ENCODE peak calls at places on chromosomes 6 and 20, in nine cellular contexts. Q is keratinocyte, X is choroid plexus epithelial cell, D is GM23338, W is mucosa of descending colon, B is cardiac muscle cell, K is neuronal stem cell, T is lung, Y is fibroblast of the aortic adventitia. L is an unnamed sample.

GRCh38 chr20:8082999-8083398 is 49.1 kb upstream of the PLCB1 start:
- DNase-seq in D (no peak), Q (no peak), W (no peak), T (no peak), B (no peak), Y (peak), X (peak), K (no peak), L (peak)

GRCh38 chr6:167481527-167481926 is 156.6 kb downstream of the TTLL2 start:
- DNase-seq in D (no peak), Y (no peak), T (no peak), W (no peak), B (no peak), K (no peak), Q (no peak), X (no peak), L (no peak)

GRCh38 chr20:56579261-56579660 is 46.2 kb downstream of the FAM209B start:
- DNase-seq in K (no peak), Q (no peak), B (no peak), Y (no peak), X (no peak), T (no peak), D (peak), W (no peak), L (no peak)

GRCh38 chr6:55925292-55925691 is 49.9 kb upstream of the BMP5 start:
- DNase-seq in Y (peak), K (no peak), D (no peak), Q (peak), B (no peak), T (no peak), W (no peak), X (peak), L (peak)

GRCh38 chr6:3456794-3457709 is at the start of gene SLC22A23:
- DNase-seq in T (peak), X (peak), D (peak), W (peak), B (peak), Q (no peak), K (peak), Y (no peak), L (no peak)

GRCh38 chr20:50413088-50413500 is 97.1 kb upstream of the PTPN1 start:
- DNase-seq in K (no peak), W (no peak), B (no peak), Q (no peak), D (peak), X (peak), T (no peak), Y (peak), L (peak)

GRCh38 chr6:34810936-34811632 is 19.2 kb downstream of the BLTP3A start:
- DNase-seq in T (no peak), K (no peak), D (no peak), W (no peak), X (peak), B (no peak), Q (no peak), Y (no peak), L (no peak)

GRCh38 chr6:68634503-68635411 is at the start of gene ADGRB3:
- DNase-seq in W (peak), D (peak), K (peak), T (peak), X (peak), Y (peak), B (peak), Q (no peak), L (peak)

GRCh38 chr6:113683968-113684367 is 173.2 kb upstream of the MARCKS start:
- DNase-seq in T (no peak), K (no peak), Y (no peak), W (no peak), Q (no peak), B (no peak), X (no peak), D (no peak), L (no peak)

GRCh38 chr6:139027620-139028182 is 844 bp upstream of the ABRACL start:
- DNase-seq in X (peak), K (no peak), W (no peak), T (no peak), Y (peak), B (no peak), Q (peak), D (peak), L (peak)

GRCh38 chr6:45448417-45449389 is 71.0 kb upstream of the SUPT3H start:
- DNase-seq in K (no peak), D (no peak), Y (no peak), W (no peak), X (peak), B (no peak), Q (no peak), T (no peak), L (peak)

GRCh38 chr6:45447005-45447404 is 69.3 kb upstream of the SUPT3H start:
- DNase-seq in B (no peak), X (no peak), K (no peak), T (no peak), D (no peak), Y (no peak), Q (no peak), W (no peak), L (no peak)

GRCh38 chr6:45445364-45445748 is 67.6 kb upstream of the SUPT3H start:
- DNase-seq in T (no peak), Q (no peak), D (no peak), X (no peak), Y (no peak), B (no peak), K (no peak), W (no peak), L (no peak)

GRCh38 chr6:45447721-45448120 is 70.0 kb upstream of the SUPT3H start:
- DNase-seq in Y (no peak), K (no peak), Q (no peak), D (no peak), B (peak), T (no peak), W (no peak), X (peak), L (no peak)

DNA sequence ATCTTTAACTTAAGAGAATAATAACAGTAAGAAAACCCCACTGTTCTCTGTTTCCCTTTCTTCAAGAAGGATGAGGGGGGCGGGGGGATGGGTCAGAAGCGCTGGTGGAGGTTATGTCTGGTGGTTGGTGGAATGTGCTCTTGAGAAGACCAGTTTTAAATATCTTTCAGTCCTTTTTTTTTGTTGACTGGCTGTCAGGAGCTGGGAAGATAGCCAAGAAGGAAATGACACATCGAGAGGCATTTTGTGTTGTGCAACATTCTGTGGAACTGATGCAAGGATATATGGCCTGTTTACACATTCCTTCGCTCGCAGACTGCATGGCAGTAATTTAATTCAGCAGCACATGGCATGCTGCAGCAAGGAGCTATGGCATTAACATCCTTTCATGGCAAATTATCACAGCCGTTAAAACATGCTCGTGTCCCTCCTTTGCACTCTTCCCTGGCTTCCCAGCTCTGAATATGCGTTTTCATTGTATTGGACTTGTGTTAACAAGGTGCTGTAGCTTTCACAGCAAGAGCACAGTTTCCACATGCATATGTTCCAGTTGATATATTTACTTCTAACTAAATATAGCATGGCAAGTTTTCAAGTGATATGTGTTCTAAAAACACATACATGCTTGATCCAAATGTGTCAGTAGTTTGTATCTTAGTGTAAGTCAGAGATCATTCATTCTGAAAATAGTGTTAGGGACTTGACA is 68.2 kb upstream of the SUPT3H start:
- DNase-seq in K (peak), X (peak), Q (peak), W (peak), D (peak), B (peak), Y (peak), T (peak), L (peak)
- H3K4me3 ChIP-seq in K (no peak), X (no peak), Q (no peak), W (no peak), D (no peak), B (no peak), Y (peak), T (no peak), L (no peak)

GRCh38 chr6:28710466-28711191 is 184.9 kb downstream of the GPX5 start:
- DNase-seq in Q (peak), T (no peak), D (peak), W (no peak), B (no peak), X (peak), Y (peak), K (no peak), L (no peak)
- H3K4me3 ChIP-seq in Q (no peak), T (no peak), D (peak), W (no peak), B (no peak), X (no peak), Y (no peak), K (peak), L (no peak)

DNA sequence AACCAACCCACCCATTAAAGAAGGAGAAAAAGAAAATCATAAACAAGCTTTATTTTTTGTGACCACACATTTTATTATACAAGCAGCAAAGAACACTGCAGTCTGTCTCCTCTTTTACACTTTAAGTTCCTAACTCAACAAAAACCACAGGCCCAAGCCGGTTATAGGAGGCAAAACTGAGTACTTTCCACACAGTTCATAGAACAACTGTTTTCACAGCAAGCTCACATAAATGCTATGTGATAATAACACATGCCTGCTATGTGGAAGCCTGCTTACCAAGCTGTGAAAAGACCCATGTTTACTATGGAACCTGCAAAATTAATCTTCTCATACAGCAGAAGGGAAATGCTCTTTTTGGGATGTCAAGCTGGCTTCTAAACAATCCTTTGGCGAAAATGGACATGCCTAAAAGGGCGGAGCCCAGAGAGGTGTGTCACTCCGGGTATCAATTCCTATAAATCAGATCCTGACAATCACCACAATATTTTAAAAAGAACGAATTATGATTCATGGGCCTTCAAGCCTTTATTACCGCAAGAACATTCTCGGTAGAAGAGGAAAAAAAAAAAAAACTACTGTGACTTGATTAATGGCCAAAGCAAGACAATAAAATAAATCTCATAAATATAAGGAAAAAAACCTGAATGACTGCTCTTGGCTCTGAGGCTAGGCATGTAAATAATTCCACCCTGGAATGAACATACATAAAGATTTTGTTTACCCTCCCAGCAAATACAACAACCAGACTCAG is 2.6 kb downstream of the TRERF1 start:
- DNase-seq in B (no peak), Q (no peak), X (no peak), K (no peak), T (no peak), Y (peak), D (no peak), W (no peak), L (no peak)
- H3K4me3 ChIP-seq in B (no peak), Q (peak), X (no peak), K (peak), T (no peak), Y (peak), D (peak), W (no peak), L (peak)

GRCh38 chr6:26576407-26576843 is 20.3 kb upstream of the ABT1 start:
- DNase-seq in T (no peak), X (peak), Y (no peak), B (no peak), K (no peak), D (no peak), Q (no peak), W (no peak), L (no peak)
- H3K4me3 ChIP-seq in T (no peak), X (peak), Y (peak), B (peak), K (no peak), D (peak), Q (no peak), W (no peak), L (peak)

GRCh38 chr6:42433409-42433808 is 18.3 kb downstream of the TRERF1 start:
- DNase-seq in T (no peak), D (no peak), B (no peak), Q (no peak), X (no peak), K (no peak), W (no peak), Y (no peak), L (no peak)

GRCh38 chr6:42434237-42434636 is 17.5 kb downstream of the TRERF1 start:
- DNase-seq in K (no peak), T (no peak), W (no peak), B (no peak), Y (no peak), D (no peak), X (no peak), Q (no peak), L (no peak)

GRCh38 chr6:42431356-42431755 is 20.4 kb downstream of the TRERF1 start:
- DNase-seq in K (no peak), X (no peak), Q (no peak), B (no peak), T (no peak), W (no peak), D (no peak), Y (no peak), L (no peak)

GRCh38 chr6:42429836-42430235 is 21.9 kb downstream of the TRERF1 start:
- DNase-seq in Q (no peak), Y (no peak), X (no peak), K (no peak), B (no peak), D (no peak), W (no peak), T (no peak), L (no peak)

DNA sequence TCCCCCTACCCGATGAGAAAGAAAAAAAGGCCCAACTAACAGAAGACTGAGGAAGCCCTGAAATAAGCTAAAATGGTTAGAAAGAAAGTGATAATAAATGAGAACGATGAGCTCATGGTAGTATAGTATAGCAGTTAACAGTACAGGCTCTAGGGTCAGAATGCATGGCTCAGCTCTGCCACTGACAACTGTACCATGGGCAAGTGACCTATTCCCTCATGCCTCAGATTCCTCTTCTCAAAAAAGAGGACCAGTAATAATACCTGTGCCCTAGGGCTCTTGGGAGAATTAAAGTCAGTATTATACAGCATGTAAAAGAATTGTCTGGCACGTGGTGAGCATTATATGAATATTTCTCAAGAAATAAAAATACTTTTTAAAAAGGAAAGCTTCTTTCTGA is 19.8 kb downstream of the TRERF1 start:
- DNase-seq in Q (no peak), K (no peak), X (no peak), W (no peak), Y (no peak), D (no peak), T (no peak), B (no peak), L (no peak)
- H3K4me3 ChIP-seq in Q (no peak), K (no peak), X (no peak), W (no peak), Y (no peak), D (no peak), T (no peak), B (no peak), L (no peak)

DNA sequence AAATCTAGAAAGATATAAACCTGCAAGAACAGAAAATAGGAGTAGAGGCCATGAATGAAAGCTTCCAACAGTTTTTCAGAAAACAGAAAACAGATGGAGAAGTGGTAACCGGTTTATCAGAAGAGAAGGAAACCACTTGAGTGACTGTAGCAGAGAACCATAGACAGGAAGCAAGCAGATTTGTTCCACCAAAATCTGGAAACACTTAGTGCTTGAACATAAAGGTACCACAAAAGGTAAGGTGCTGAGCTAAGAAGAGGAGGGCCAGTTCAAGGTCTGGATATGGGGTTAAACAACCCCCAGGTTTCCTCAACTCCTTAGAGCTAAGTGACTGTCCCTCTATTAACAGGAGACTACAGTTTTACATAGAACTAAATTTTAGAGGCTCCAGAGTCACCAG is 9.2 kb upstream of the KIAA0319 start:
- DNase-seq in X (no peak), K (no peak), Y (no peak), D (no peak), Q (no peak), B (no peak), T (no peak), W (no peak), L (no peak)
- H3K4me3 ChIP-seq in X (no peak), K (no peak), Y (no peak), D (no peak), Q (no peak), B (no peak), T (no peak), W (no peak), L (no peak)